ENCODE peak calls at places on chromosome 20, in nine cellular contexts. One of them, this sample, is unnamed.

GRCh38 chr20:12535770-12536169 is 473.0 kb upstream of the SPTLC3 start:
- DNase-seq in AG04450: no peak
- DNase-seq in heart left ventricle: no peak
- DNase-seq in fibroblast of the aortic adventitia: no peak
- DNase-seq in HCT116: no peak
- DNase-seq in tibial artery: no peak
- DNase-seq in effector memory CD4-positive, alpha-beta T cell: no peak
- DNase-seq in astrocyte of the cerebellum: no peak
- DNase-seq in fibroblast of lung: no peak
- DNase-seq in this sample: no peak

GRCh38 chr20:12327205-12327604 is 409.5 kb downstream of the BTBD3 start:
- DNase-seq in fibroblast of lung: no peak
- DNase-seq in heart left ventricle: no peak
- DNase-seq in HCT116: no peak
- DNase-seq in tibial artery: no peak
- DNase-seq in AG04450: no peak
- DNase-seq in effector memory CD4-positive, alpha-beta T cell: no peak
- DNase-seq in astrocyte of the cerebellum: no peak
- DNase-seq in fibroblast of the aortic adventitia: no peak
- DNase-seq in this sample: no peak

GRCh38 chr20:40781340-40781916 is 92.4 kb upstream of the MAFB start:
- DNase-seq in HCT116: no peak
- DNase-seq in fibroblast of the aortic adventitia: no peak
- DNase-seq in astrocyte of the cerebellum: no peak
- DNase-seq in AG04450: no peak
- DNase-seq in effector memory CD4-positive, alpha-beta T cell: no peak
- DNase-seq in tibial artery: no peak
- DNase-seq in fibroblast of lung: no peak
- DNase-seq in heart left ventricle: no peak
- DNase-seq in this sample: no peak

GRCh38 chr20:44959082-44959895 is 908 bp downstream of the TOMM34 start:
- DNase-seq in HCT116: no peak
- DNase-seq in tibial artery: no peak
- DNase-seq in AG04450: no peak
- DNase-seq in fibroblast of the aortic adventitia: peak; percentile 47
- DNase-seq in astrocyte of the cerebellum: peak; percentile 23
- DNase-seq in heart left ventricle: no peak
- DNase-seq in fibroblast of lung: peak; percentile 50
- DNase-seq in effector memory CD4-positive, alpha-beta T cell: no peak
- DNase-seq in this sample: no peak

GRCh38 chr20:48124960-48125359 is 339.7 kb upstream of the SULF2 start:
- DNase-seq in fibroblast of the aortic adventitia: no peak
- DNase-seq in HCT116: no peak
- DNase-seq in tibial artery: no peak
- DNase-seq in effector memory CD4-positive, alpha-beta T cell: no peak
- DNase-seq in AG04450: no peak
- DNase-seq in astrocyte of the cerebellum: no peak
- DNase-seq in heart left ventricle: no peak
- DNase-seq in fibroblast of lung: no peak
- DNase-seq in this sample: no peak

GRCh38 chr20:34065260-34065659 is 46.8 kb downstream of the EIF2S2 start:
- DNase-seq in AG04450: peak; percentile 56
- DNase-seq in fibroblast of the aortic adventitia: peak; percentile 84
- DNase-seq in effector memory CD4-positive, alpha-beta T cell: no peak
- DNase-seq in tibial artery: no peak
- DNase-seq in astrocyte of the cerebellum: peak; percentile 23
- DNase-seq in heart left ventricle: no peak
- DNase-seq in HCT116: no peak
- DNase-seq in fibroblast of lung: peak; percentile 62
- DNase-seq in this sample: peak; percentile 54

GRCh38 chr20:1993986-1994385 is at the start of gene PDYN:
- DNase-seq in HCT116: no peak
- DNase-seq in tibial artery: no peak
- DNase-seq in fibroblast of the aortic adventitia: no peak
- DNase-seq in effector memory CD4-positive, alpha-beta T cell: no peak
- DNase-seq in AG04450: no peak
- DNase-seq in heart left ventricle: no peak
- DNase-seq in fibroblast of lung: no peak
- DNase-seq in astrocyte of the cerebellum: no peak
- DNase-seq in this sample: no peak

GRCh38 chr20:39939241-39939865 is 749.7 kb downstream of the MAFB start:
- DNase-seq in astrocyte of the cerebellum: peak; percentile 52
- DNase-seq in fibroblast of lung: no peak
- DNase-seq in heart left ventricle: no peak
- DNase-seq in tibial artery: no peak
- DNase-seq in effector memory CD4-positive, alpha-beta T cell: no peak
- DNase-seq in HCT116: no peak
- DNase-seq in fibroblast of the aortic adventitia: no peak
- DNase-seq in AG04450: no peak
- DNase-seq in this sample: no peak

GRCh38 chr20:15005300-15005986 is 668.0 kb upstream of the FLRT3 start:
- DNase-seq in effector memory CD4-positive, alpha-beta T cell: no peak
- DNase-seq in HCT116: no peak
- DNase-seq in heart left ventricle: no peak
- DNase-seq in tibial artery: no peak
- DNase-seq in fibroblast of the aortic adventitia: no peak
- DNase-seq in astrocyte of the cerebellum: no peak
- DNase-seq in AG04450: no peak
- DNase-seq in fibroblast of lung: no peak
- DNase-seq in this sample: no peak

GRCh38 chr20:48609491-48609978 is 218.3 kb downstream of the PREX1 start:
- DNase-seq in astrocyte of the cerebellum: no peak
- DNase-seq in HCT116: no peak
- DNase-seq in fibroblast of the aortic adventitia: no peak
- DNase-seq in effector memory CD4-positive, alpha-beta T cell: no peak
- DNase-seq in fibroblast of lung: no peak
- DNase-seq in AG04450: no peak
- DNase-seq in tibial artery: peak; percentile 28
- DNase-seq in heart left ventricle: no peak
- DNase-seq in this sample: no peak

GRCh38 chr20:64024141-64024990 is 11.6 kb upstream of the C20orf204 start:
- DNase-seq in AG04450: no peak
- DNase-seq in heart left ventricle: no peak
- DNase-seq in fibroblast of the aortic adventitia: no peak
- DNase-seq in tibial artery: no peak
- DNase-seq in fibroblast of lung: no peak
- DNase-seq in astrocyte of the cerebellum: no peak
- DNase-seq in HCT116: no peak
- DNase-seq in effector memory CD4-positive, alpha-beta T cell: no peak
- DNase-seq in this sample: no peak

GRCh38 chr20:36732456-36732855 is 13.4 kb downstream of the NDRG3 start:
- DNase-seq in fibroblast of lung: no peak
- DNase-seq in HCT116: no peak
- DNase-seq in AG04450: no peak
- DNase-seq in fibroblast of the aortic adventitia: no peak
- DNase-seq in tibial artery: no peak
- DNase-seq in astrocyte of the cerebellum: no peak
- DNase-seq in effector memory CD4-positive, alpha-beta T cell: no peak
- DNase-seq in heart left ventricle: no peak
- DNase-seq in this sample: no peak

GRCh38 chr20:62778058-62778457 is 18.2 kb upstream of the MRGBP start:
- DNase-seq in tibial artery: no peak
- DNase-seq in effector memory CD4-positive, alpha-beta T cell: no peak
- DNase-seq in heart left ventricle: no peak
- DNase-seq in AG04450: no peak
- DNase-seq in fibroblast of lung: no peak
- DNase-seq in astrocyte of the cerebellum: no peak
- DNase-seq in HCT116: no peak
- DNase-seq in fibroblast of the aortic adventitia: no peak
- DNase-seq in this sample: no peak

GRCh38 chr20:21090738-21091120 is 15.4 kb downstream of the LINC00237 start:
- DNase-seq in HCT116: no peak
- DNase-seq in effector memory CD4-positive, alpha-beta T cell: no peak
- DNase-seq in fibroblast of the aortic adventitia: no peak
- DNase-seq in tibial artery: no peak
- DNase-seq in fibroblast of lung: no peak
- DNase-seq in heart left ventricle: no peak
- DNase-seq in AG04450: no peak
- DNase-seq in astrocyte of the cerebellum: no peak
- DNase-seq in this sample: no peak

GRCh38 chr20:1005452-1006027 is 3.4 kb upstream of the RSPO4 start:
- DNase-seq in HCT116: peak; percentile 63
- DNase-seq in tibial artery: no peak
- DNase-seq in heart left ventricle: no peak
- DNase-seq in fibroblast of lung: peak; percentile 2
- DNase-seq in astrocyte of the cerebellum: no peak
- DNase-seq in fibroblast of the aortic adventitia: no peak
- DNase-seq in AG04450: no peak
- DNase-seq in effector memory CD4-positive, alpha-beta T cell: no peak
- DNase-seq in this sample: no peak

GRCh38 chr20:40689943-40690835 is 1.2 kb upstream of the MAFB start:
- DNase-seq in heart left ventricle: peak; percentile 95
- DNase-seq in AG04450: peak; percentile 55
- DNase-seq in effector memory CD4-positive, alpha-beta T cell: peak; percentile 10
- DNase-seq in HCT116: peak; percentile 51
- DNase-seq in fibroblast of lung: peak; percentile 93
- DNase-seq in tibial artery: peak; percentile 96
- DNase-seq in astrocyte of the cerebellum: peak; percentile 88
- DNase-seq in fibroblast of the aortic adventitia: peak; percentile 86
- DNase-seq in this sample: peak; percentile 40

GRCh38 chr20:21613512-21613911 is 92.0 kb upstream of the PAX1 start:
- DNase-seq in astrocyte of the cerebellum: no peak
- DNase-seq in fibroblast of lung: no peak
- DNase-seq in effector memory CD4-positive, alpha-beta T cell: no peak
- DNase-seq in fibroblast of the aortic adventitia: no peak
- DNase-seq in heart left ventricle: no peak
- DNase-seq in HCT116: no peak
- DNase-seq in AG04450: no peak
- DNase-seq in tibial artery: no peak
- DNase-seq in this sample: no peak

GRCh38 chr20:50308513-50309279 is 118.1 kb downstream of the CEBPB start:
- DNase-seq in fibroblast of the aortic adventitia: peak; percentile 99
- DNase-seq in effector memory CD4-positive, alpha-beta T cell: no peak
- DNase-seq in HCT116: peak; percentile 42
- DNase-seq in AG04450: peak; percentile 98
- DNase-seq in fibroblast of lung: peak; percentile 100
- DNase-seq in heart left ventricle: peak; percentile 93
- DNase-seq in tibial artery: peak; percentile 98
- DNase-seq in astrocyte of the cerebellum: peak; percentile 96
- DNase-seq in this sample: peak; percentile 80
- H3K4me3 ChIP-seq in fibroblast of the aortic adventitia: peak overlapping the region; percentile 37
- H3K4me3 ChIP-seq in effector memory CD4-positive, alpha-beta T cell: no peak overlapping the region
- H3K4me3 ChIP-seq in HCT116: peak overlapping the region; percentile 56
- H3K4me3 ChIP-seq in AG04450: peak overlapping the region; percentile 44
- H3K4me3 ChIP-seq in fibroblast of lung: no peak overlapping the region
- H3K4me3 ChIP-seq in heart left ventricle: peak overlapping the region; percentile 17
- H3K4me3 ChIP-seq in tibial artery: no peak overlapping the region
- H3K4me3 ChIP-seq in astrocyte of the cerebellum: no peak overlapping the region
- H3K4me3 ChIP-seq in this sample: peak overlapping the region; percentile 25

DNA sequence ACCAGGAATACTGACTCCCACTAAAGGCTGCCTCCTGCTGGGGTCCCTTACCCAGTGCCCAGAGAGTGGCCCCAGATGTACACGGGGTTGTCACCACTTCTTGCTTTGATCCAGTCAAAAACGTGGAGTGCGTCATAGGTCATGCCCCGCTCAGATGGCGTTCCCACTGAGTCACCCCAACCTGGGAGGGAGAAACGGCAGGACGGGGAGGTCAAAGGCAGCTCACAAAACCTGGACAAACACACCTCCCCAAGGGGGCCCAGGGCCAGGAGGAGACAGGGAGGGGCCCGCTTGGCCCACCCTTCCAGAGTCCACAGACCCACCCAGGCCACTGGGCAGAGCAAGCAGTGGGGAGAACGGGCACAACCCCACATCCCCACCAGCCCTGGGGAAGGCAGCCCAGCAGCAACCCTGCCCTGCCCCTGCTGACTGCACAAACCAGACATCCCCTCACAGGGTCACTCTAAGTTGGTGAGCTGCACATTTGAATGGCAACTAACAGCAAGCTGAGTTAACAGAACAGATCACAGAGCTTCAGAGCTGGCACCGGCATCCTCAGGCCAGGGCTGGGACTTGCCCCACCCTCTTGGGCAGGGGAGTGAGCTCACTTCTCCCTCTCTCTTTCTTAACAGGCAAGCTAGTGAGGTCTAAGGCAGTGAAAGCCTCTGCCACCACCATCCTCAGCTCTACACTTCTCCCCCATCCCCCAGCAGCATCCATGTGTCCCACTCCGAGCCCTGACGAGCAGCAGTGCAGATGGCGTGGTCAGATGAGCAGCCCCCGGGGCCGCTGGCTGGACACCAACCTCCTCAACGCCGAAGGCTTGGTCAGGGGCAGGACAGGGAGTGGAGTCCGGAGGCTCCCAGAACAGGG is 61.7 kb downstream of the PYGB start:
- DNase-seq in tibial artery: peak; percentile 73
- DNase-seq in effector memory CD4-positive, alpha-beta T cell: no peak
- DNase-seq in fibroblast of lung: peak; percentile 90
- DNase-seq in astrocyte of the cerebellum: no peak
- DNase-seq in AG04450: no peak
- DNase-seq in heart left ventricle: peak; percentile 74
- DNase-seq in fibroblast of the aortic adventitia: peak; percentile 74
- DNase-seq in HCT116: peak; percentile 65
- DNase-seq in this sample: peak; percentile 56
- H3K4me3 ChIP-seq in tibial artery: no peak overlapping the region
- H3K4me3 ChIP-seq in effector memory CD4-positive, alpha-beta T cell: no peak overlapping the region
- H3K4me3 ChIP-seq in fibroblast of lung: peak overlapping the region; percentile 2
- H3K4me3 ChIP-seq in astrocyte of the cerebellum: no peak overlapping the region
- H3K4me3 ChIP-seq in AG04450: peak overlapping the region; percentile 7
- H3K4me3 ChIP-seq in heart left ventricle: no peak overlapping the region
- H3K4me3 ChIP-seq in fibroblast of the aortic adventitia: no peak overlapping the region
- H3K4me3 ChIP-seq in HCT116: peak overlapping the region; percentile 25
- H3K4me3 ChIP-seq in this sample: peak overlapping the region; percentile 41

GRCh38 chr20:53828673-53829085 is 235.0 kb upstream of the ZNF217 start:
- DNase-seq in HCT116: peak; percentile 29
- DNase-seq in astrocyte of the cerebellum: peak; percentile 90
- DNase-seq in fibroblast of lung: peak; percentile 95
- DNase-seq in tibial artery: no peak
- DNase-seq in AG04450: peak; percentile 79
- DNase-seq in heart left ventricle: no peak
- DNase-seq in effector memory CD4-positive, alpha-beta T cell: no peak
- DNase-seq in fibroblast of the aortic adventitia: peak; percentile 92
- DNase-seq in this sample: peak; percentile 46
- H3K4me3 ChIP-seq in HCT116: peak overlapping the region; percentile 32
- H3K4me3 ChIP-seq in astrocyte of the cerebellum: peak overlapping the region; percentile 10
- H3K4me3 ChIP-seq in fibroblast of lung: peak overlapping the region; percentile 48
- H3K4me3 ChIP-seq in tibial artery: peak overlapping the region; percentile 38
- H3K4me3 ChIP-seq in AG04450: peak overlapping the region; percentile 47
- H3K4me3 ChIP-seq in heart left ventricle: peak overlapping the region; percentile 32
- H3K4me3 ChIP-seq in effector memory CD4-positive, alpha-beta T cell: peak overlapping the region; percentile 35
- H3K4me3 ChIP-seq in fibroblast of the aortic adventitia: peak overlapping the region; percentile 53
- H3K4me3 ChIP-seq in this sample: peak overlapping the region; percentile 22

DNA sequence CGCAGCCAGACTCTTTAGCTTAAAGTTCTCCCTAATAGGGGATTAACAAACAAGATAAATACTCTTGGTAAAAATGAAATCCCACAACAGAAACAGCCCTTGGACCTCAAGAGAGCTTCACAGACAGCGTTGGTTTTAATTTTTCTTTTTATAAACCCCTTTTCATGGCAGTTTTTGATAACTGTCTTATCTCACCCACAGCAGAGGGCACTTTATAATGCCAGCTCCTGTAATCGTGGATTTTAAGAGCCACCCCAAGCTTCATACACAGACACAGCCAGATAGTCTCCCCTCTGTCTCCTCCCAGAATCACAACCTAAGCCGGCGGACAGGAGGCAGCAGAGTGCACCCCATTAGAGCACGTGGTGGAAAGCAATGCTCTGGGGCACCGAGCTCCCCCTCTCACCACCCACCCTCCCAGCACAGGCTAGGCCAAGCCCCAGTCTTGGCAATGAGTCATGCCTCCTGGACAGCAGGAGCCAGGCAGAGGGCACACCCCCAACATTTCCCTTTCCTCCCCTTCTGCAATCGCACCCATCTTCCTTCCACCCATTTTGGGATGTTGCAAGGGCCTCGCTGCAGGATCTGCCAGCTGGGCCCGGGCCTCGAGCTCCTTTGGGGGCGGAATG is 2.5 kb downstream of the JAG1 start:
- DNase-seq in tibial artery: peak; percentile 96
- DNase-seq in HCT116: no peak
- DNase-seq in fibroblast of lung: peak; percentile 98
- DNase-seq in heart left ventricle: peak; percentile 83
- DNase-seq in astrocyte of the cerebellum: no peak
- DNase-seq in AG04450: peak; percentile 90
- DNase-seq in fibroblast of the aortic adventitia: peak; percentile 96
- DNase-seq in effector memory CD4-positive, alpha-beta T cell: peak; percentile 3
- DNase-seq in this sample: no peak
- H3K4me3 ChIP-seq in tibial artery: peak overlapping the region; percentile 88
- H3K4me3 ChIP-seq in HCT116: peak overlapping the region; percentile 75
- H3K4me3 ChIP-seq in fibroblast of lung: peak overlapping the region; percentile 88
- H3K4me3 ChIP-seq in heart left ventricle: peak overlapping the region; percentile 95
- H3K4me3 ChIP-seq in astrocyte of the cerebellum: peak overlapping the region; percentile 59
- H3K4me3 ChIP-seq in AG04450: peak overlapping the region; percentile 88
- H3K4me3 ChIP-seq in fibroblast of the aortic adventitia: peak overlapping the region; percentile 76
- H3K4me3 ChIP-seq in effector memory CD4-positive, alpha-beta T cell: no peak overlapping the region
- H3K4me3 ChIP-seq in this sample: peak overlapping the region; percentile 77